ENCODE peak calls at places on chromosomes 13 and 19, in ten cellular contexts. S is erythroblast, Y is heart left ventricle, T is Peyer's patch, B is breast epithelium, H is body of pancreas, M is uterus, X is stomach, D is ovary, U is thyroid gland. P is an unnamed sample.

GRCh38 chr19:19679176-19680073 is 10.8 kb downstream of the ZNF101 start:
- DNase-seq in H (no peak), M (no peak), T (no peak), B (no peak), S (no peak), Y (no peak), D (no peak), X (no peak), U (no peak), P (no peak)

GRCh38 chr19:35671818-35672217 is 5.5 kb downstream of the UPK1A start:
- DNase-seq in U (no peak), M (no peak), D (no peak), X (no peak), S (peak; percentile 73), B (no peak), Y (no peak), T (no peak), H (no peak), P (no peak)

GRCh38 chr19:5696196-5697021 is 6.3 kb downstream of the RPL36 start:
- DNase-seq in M (no peak), Y (peak; percentile 28), D (peak; percentile 48), T (no peak), B (no peak), H (peak; percentile 18), X (no peak), S (no peak), U (no peak), P (no peak)

GRCh38 chr19:3849092-3849491 is 19.7 kb downstream of the ZFR2 start:
- DNase-seq in U (peak; percentile 9), X (peak; percentile 31), T (peak; percentile 62), D (no peak), M (no peak), S (no peak), H (no peak), Y (peak; percentile 46), B (no peak), P (peak; percentile 56)

GRCh38 chr19:54937926-54938325 is 9.4 kb downstream of the NLRP7 start:
- DNase-seq in U (no peak), B (no peak), X (no peak), T (peak; percentile 52), S (no peak), H (no peak), M (no peak), Y (no peak), D (no peak), P (peak; percentile 66)

GRCh38 chr13:33560722-33561121 is 257.2 kb upstream of the RFC3 start:
- DNase-seq in H (no peak), D (no peak), U (no peak), Y (no peak), T (no peak), M (no peak), X (no peak), S (no peak), B (no peak), P (no peak)

GRCh38 chr13:51814825-51815650 is 11.1 kb upstream of the DHRS12 start:
- DNase-seq in S (peak; percentile 84), X (peak; percentile 78), T (peak; percentile 91), H (peak; percentile 81), Y (peak; percentile 60), B (no peak), U (peak; percentile 65), M (peak; percentile 65), D (peak; percentile 55), P (peak; percentile 62)

GRCh38 chr19:14061081-14061749 is 661 bp downstream of the PALM3 start:
- DNase-seq in Y (no peak), M (no peak), U (peak; percentile 47), D (no peak), H (peak; percentile 51), X (peak; percentile 53), T (no peak), S (no peak), B (no peak), P (no peak)

GRCh38 chr19:11098327-11098726 is 9.1 kb downstream of the LDLR start:
- DNase-seq in H (no peak), X (no peak), T (no peak), D (no peak), Y (no peak), S (no peak), U (no peak), M (no peak), B (no peak), P (no peak)

GRCh38 chr13:74696148-74696922 is 562.1 kb upstream of the KLF12 start:
- DNase-seq in B (no peak), Y (no peak), S (no peak), U (no peak), H (no peak), D (no peak), X (no peak), M (no peak), T (no peak), P (no peak)

GRCh38 chr13:74695021-74695800 is 561.0 kb upstream of the KLF12 start:
- DNase-seq in T (no peak), M (no peak), U (no peak), D (no peak), B (no peak), X (no peak), H (no peak), Y (no peak), S (no peak), P (no peak)
- TF ChIP-seq POLR2A in T (no peak), M (no peak), U (no peak), D (no peak), B (no peak), X (no peak), H (no peak), Y (no peak), S (no peak), P (no peak)

GRCh38 chr19:50026550-50026906 is 723 bp downstream of the ZNF473 start:
- DNase-seq in H (no peak), U (no peak), T (no peak), S (no peak), X (no peak), M (no peak), D (no peak), Y (no peak), B (no peak), P (no peak)

GRCh38 chr19:50025022-50025793 is at the start of gene VRK3:
- DNase-seq in U (peak; percentile 99), S (peak; percentile 100), M (peak; percentile 99), H (peak; percentile 99), X (peak; percentile 99), B (peak; percentile 98), D (peak; percentile 99), T (peak; percentile 99), Y (peak; percentile 99), P (peak; percentile 87)

GRCh38 chr19:50022823-50023222 is 2.3 kb downstream of the VRK3 start:
- DNase-seq in Y (no peak), S (no peak), H (no peak), U (no peak), M (no peak), X (no peak), B (no peak), T (no peak), D (no peak), P (no peak)

GRCh38 chr19:50024719-50025021 is 502 bp downstream of the VRK3 start:
- DNase-seq in U (no peak), D (no peak), Y (no peak), H (no peak), X (no peak), S (no peak), B (no peak), T (no peak), M (no peak), P (no peak)

GRCh38 chr19:50025794-50026549 is at the start of gene ZNF473:
- DNase-seq in H (peak; percentile 94), D (peak; percentile 94), B (peak; percentile 93), M (peak; percentile 93), T (peak; percentile 98), S (peak; percentile 98), Y (peak; percentile 96), X (peak; percentile 95), U (peak; percentile 95), P (peak; percentile 76)
- TF ChIP-seq POLR2A in H (peak; percentile 48), D (peak; percentile 64), B (no peak), M (no peak), T (peak; percentile 43), S (no peak), Y (no peak), X (no peak), U (peak; percentile 63), P (peak; percentile 49)

GRCh38 chr13:42048323-42048624 is 174 bp upstream of the DGKH start:
- DNase-seq in H (no peak), Y (no peak), U (no peak), D (no peak), B (no peak), X (no peak), T (no peak), S (no peak), M (no peak), P (peak; percentile 37)

GRCh38 chr13:42049454-42049780 is 969 bp downstream of the DGKH start:
- DNase-seq in D (no peak), X (no peak), M (no peak), B (no peak), T (no peak), Y (no peak), U (no peak), S (no peak), H (no peak), P (no peak)

GRCh38 chr13:42047561-42048322 is 706 bp upstream of the DGKH start:
- DNase-seq in T (peak; percentile 70), Y (peak; percentile 43), B (peak; percentile 54), S (peak; percentile 52), M (peak; percentile 35), H (peak; percentile 38), U (peak; percentile 54), D (peak; percentile 53), X (peak; percentile 57), P (peak; percentile 42)

GRCh38 chr13:42046448-42046847 is 2.0 kb upstream of the DGKH start:
- DNase-seq in S (no peak), B (no peak), U (no peak), H (no peak), T (no peak), M (no peak), D (no peak), X (no peak), Y (no peak), P (no peak)

DNA sequence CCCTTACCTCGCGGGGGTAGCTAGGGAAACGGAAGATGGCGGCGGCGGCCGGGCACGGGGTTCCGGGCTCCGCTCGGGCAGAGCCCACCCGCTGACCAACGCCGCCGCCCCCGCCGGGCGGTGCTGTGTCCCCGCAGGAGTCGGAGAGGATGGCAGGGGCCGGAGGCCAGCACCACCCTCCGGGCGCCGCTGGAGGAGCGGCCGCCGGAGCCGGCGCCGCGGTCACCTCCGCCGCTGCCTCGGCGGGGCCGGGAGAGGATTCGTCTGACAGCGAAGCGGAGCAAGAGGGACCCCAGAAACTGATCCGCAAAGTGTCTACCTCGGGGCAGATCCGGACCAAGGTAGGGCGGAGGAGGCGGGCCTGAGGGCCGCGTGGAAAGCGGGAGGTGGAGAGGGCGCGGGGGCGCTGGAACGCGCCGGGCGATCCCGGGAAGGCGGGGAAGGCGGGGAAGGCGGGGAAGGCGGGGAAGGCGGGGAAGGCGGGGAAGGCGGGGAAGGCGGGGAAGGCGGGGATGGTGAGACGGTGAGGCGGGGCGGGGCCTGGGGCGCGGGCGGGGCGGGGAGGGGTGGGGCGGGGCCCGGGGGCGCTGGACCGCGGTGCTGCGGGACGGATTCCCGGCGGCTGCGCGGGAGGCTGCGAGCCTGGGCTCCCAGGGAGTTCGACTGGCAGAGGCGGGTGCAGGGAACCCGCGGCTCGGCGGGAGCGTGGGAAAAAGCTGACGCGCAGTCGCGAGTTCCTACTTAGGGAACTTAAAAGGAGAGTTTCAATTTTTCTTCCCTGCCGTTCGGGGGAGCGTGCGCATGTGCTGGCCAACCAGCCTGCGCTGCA is at the start of gene DGKH:
- DNase-seq in M (peak; percentile 87), U (peak; percentile 83), D (peak; percentile 87), S (peak; percentile 75), X (peak; percentile 85), B (peak; percentile 84), Y (peak; percentile 91), H (peak; percentile 81), T (peak; percentile 86), P (peak; percentile 70)
- TF ChIP-seq POLR2A in M (peak; percentile 23), U (peak; percentile 40), D (no peak), S (no peak), X (no peak), B (peak; percentile 22), Y (no peak), H (peak; percentile 44), T (peak; percentile 34), P (peak; percentile 57)

GRCh38 chr13:66578305-66578704 is 651.8 kb downstream of the PCDH9 start:
- DNase-seq in S (no peak), X (no peak), B (no peak), U (no peak), T (no peak), H (no peak), M (no peak), Y (no peak), D (no peak), P (no peak)
- TF ChIP-seq POLR2A in S (no peak), X (no peak), B (no peak), U (no peak), T (no peak), H (no peak), M (no peak), Y (no peak), D (no peak), P (no peak)